ENCODE peak calls at places on chromosomes 5 and 9, in five cellular contexts. One of them, this sample, is unnamed.

GRCh38 chr9:137972988-137973470 is 95.4 kb downstream of the CACNA1B start:
- DNase-seq in activated CD4-positive, alpha-beta T cell treated with anti-CD3 and anti-CD28 coated beads, Interleukin-2, amount 50 U/mL, for 1 hour: no peak
- DNase-seq in NCI-H1092 treated with DMSO at 0.1 percent for 48 hours: no peak
- DNase-seq in NCI-H1417: no peak
- DNase-seq in activated CD8-positive, alpha-beta memory T cell treated with anti-CD3 and anti-CD28 coated beads, Interleukin-2, amount 50 U/mL, for 4 hours: no peak
- DNase-seq in this sample: no peak

GRCh38 chr9:137286980-137287383 is 9.5 kb downstream of the TOR4A start:
- DNase-seq in activated CD8-positive, alpha-beta memory T cell treated with anti-CD3 and anti-CD28 coated beads, Interleukin-2, amount 50 U/mL, for 4 hours: peak; percentile 29
- DNase-seq in activated CD4-positive, alpha-beta T cell treated with anti-CD3 and anti-CD28 coated beads, Interleukin-2, amount 50 U/mL, for 1 hour: no peak
- DNase-seq in NCI-H1092 treated with DMSO at 0.1 percent for 48 hours: peak; percentile 30
- DNase-seq in NCI-H1417: peak; percentile 71
- DNase-seq in this sample: no peak

GRCh38 chr5:1737790-1738405 is 61.7 kb downstream of the MRPL36 start:
- DNase-seq in activated CD4-positive, alpha-beta T cell treated with anti-CD3 and anti-CD28 coated beads, Interleukin-2, amount 50 U/mL, for 1 hour: peak; percentile 39
- DNase-seq in activated CD8-positive, alpha-beta memory T cell treated with anti-CD3 and anti-CD28 coated beads, Interleukin-2, amount 50 U/mL, for 4 hours: peak; percentile 40
- DNase-seq in NCI-H1092 treated with DMSO at 0.1 percent for 48 hours: no peak
- DNase-seq in NCI-H1417: peak; percentile 42
- DNase-seq in this sample: no peak

GRCh38 chr9:81213456-81213855 is 475.9 kb downstream of the TLE1 start:
- DNase-seq in activated CD4-positive, alpha-beta T cell treated with anti-CD3 and anti-CD28 coated beads, Interleukin-2, amount 50 U/mL, for 1 hour: no peak
- DNase-seq in NCI-H1417: no peak
- DNase-seq in activated CD8-positive, alpha-beta memory T cell treated with anti-CD3 and anti-CD28 coated beads, Interleukin-2, amount 50 U/mL, for 4 hours: no peak
- DNase-seq in NCI-H1092 treated with DMSO at 0.1 percent for 48 hours: no peak
- DNase-seq in this sample: no peak

GRCh38 chr9:121651295-121652036 is at the start of gene DAB2IP:
- DNase-seq in activated CD4-positive, alpha-beta T cell treated with anti-CD3 and anti-CD28 coated beads, Interleukin-2, amount 50 U/mL, for 1 hour: no peak
- DNase-seq in activated CD8-positive, alpha-beta memory T cell treated with anti-CD3 and anti-CD28 coated beads, Interleukin-2, amount 50 U/mL, for 4 hours: no peak
- DNase-seq in NCI-H1417: peak; percentile 85
- DNase-seq in NCI-H1092 treated with DMSO at 0.1 percent for 48 hours: peak; percentile 49
- DNase-seq in this sample: peak; percentile 41

GRCh38 chr5:54655761-54656160 is 138.2 kb downstream of the SNX18 start:
- DNase-seq in NCI-H1092 treated with DMSO at 0.1 percent for 48 hours: no peak
- DNase-seq in activated CD8-positive, alpha-beta memory T cell treated with anti-CD3 and anti-CD28 coated beads, Interleukin-2, amount 50 U/mL, for 4 hours: no peak
- DNase-seq in NCI-H1417: no peak
- DNase-seq in activated CD4-positive, alpha-beta T cell treated with anti-CD3 and anti-CD28 coated beads, Interleukin-2, amount 50 U/mL, for 1 hour: no peak
- DNase-seq in this sample: no peak

GRCh38 chr5:123035950-123036390 is 555 bp downstream of the PPIC start:
- DNase-seq in NCI-H1417: peak; percentile 58
- DNase-seq in activated CD8-positive, alpha-beta memory T cell treated with anti-CD3 and anti-CD28 coated beads, Interleukin-2, amount 50 U/mL, for 4 hours: no peak
- DNase-seq in activated CD4-positive, alpha-beta T cell treated with anti-CD3 and anti-CD28 coated beads, Interleukin-2, amount 50 U/mL, for 1 hour: no peak
- DNase-seq in NCI-H1092 treated with DMSO at 0.1 percent for 48 hours: no peak
- DNase-seq in this sample: no peak

GRCh38 chr9:113381909-113382411 is 5.2 kb upstream of the HDHD3 start:
- DNase-seq in activated CD8-positive, alpha-beta memory T cell treated with anti-CD3 and anti-CD28 coated beads, Interleukin-2, amount 50 U/mL, for 4 hours: no peak
- DNase-seq in activated CD4-positive, alpha-beta T cell treated with anti-CD3 and anti-CD28 coated beads, Interleukin-2, amount 50 U/mL, for 1 hour: no peak
- DNase-seq in NCI-H1092 treated with DMSO at 0.1 percent for 48 hours: no peak
- DNase-seq in NCI-H1417: no peak
- DNase-seq in this sample: no peak

GRCh38 chr5:1642621-1643061 is 118.9 kb upstream of the LPCAT1 start:
- DNase-seq in NCI-H1092 treated with DMSO at 0.1 percent for 48 hours: no peak
- DNase-seq in activated CD8-positive, alpha-beta memory T cell treated with anti-CD3 and anti-CD28 coated beads, Interleukin-2, amount 50 U/mL, for 4 hours: no peak
- DNase-seq in NCI-H1417: no peak
- DNase-seq in activated CD4-positive, alpha-beta T cell treated with anti-CD3 and anti-CD28 coated beads, Interleukin-2, amount 50 U/mL, for 1 hour: no peak
- DNase-seq in this sample: no peak

GRCh38 chr5:58149750-58150149 is 310.1 kb downstream of the PLK2 start:
- DNase-seq in activated CD4-positive, alpha-beta T cell treated with anti-CD3 and anti-CD28 coated beads, Interleukin-2, amount 50 U/mL, for 1 hour: no peak
- DNase-seq in NCI-H1092 treated with DMSO at 0.1 percent for 48 hours: no peak
- DNase-seq in activated CD8-positive, alpha-beta memory T cell treated with anti-CD3 and anti-CD28 coated beads, Interleukin-2, amount 50 U/mL, for 4 hours: no peak
- DNase-seq in NCI-H1417: no peak
- DNase-seq in this sample: no peak

GRCh38 chr9:91119679-91120078 is 242.0 kb downstream of the AUH start:
- DNase-seq in NCI-H1092 treated with DMSO at 0.1 percent for 48 hours: no peak
- DNase-seq in NCI-H1417: no peak
- DNase-seq in activated CD4-positive, alpha-beta T cell treated with anti-CD3 and anti-CD28 coated beads, Interleukin-2, amount 50 U/mL, for 1 hour: no peak
- DNase-seq in activated CD8-positive, alpha-beta memory T cell treated with anti-CD3 and anti-CD28 coated beads, Interleukin-2, amount 50 U/mL, for 4 hours: no peak
- DNase-seq in this sample: no peak

GRCh38 chr9:6354072-6354686 is 26.0 kb downstream of the TPD52L3 start:
- DNase-seq in activated CD4-positive, alpha-beta T cell treated with anti-CD3 and anti-CD28 coated beads, Interleukin-2, amount 50 U/mL, for 1 hour: no peak
- DNase-seq in activated CD8-positive, alpha-beta memory T cell treated with anti-CD3 and anti-CD28 coated beads, Interleukin-2, amount 50 U/mL, for 4 hours: no peak
- DNase-seq in NCI-H1417: peak; percentile 67
- DNase-seq in NCI-H1092 treated with DMSO at 0.1 percent for 48 hours: peak; percentile 79
- DNase-seq in this sample: peak; percentile 16

GRCh38 chr5:55582256-55582655 is 47.5 kb upstream of the PLPP1 start:
- DNase-seq in activated CD8-positive, alpha-beta memory T cell treated with anti-CD3 and anti-CD28 coated beads, Interleukin-2, amount 50 U/mL, for 4 hours: no peak
- DNase-seq in activated CD4-positive, alpha-beta T cell treated with anti-CD3 and anti-CD28 coated beads, Interleukin-2, amount 50 U/mL, for 1 hour: no peak
- DNase-seq in NCI-H1417: no peak
- DNase-seq in NCI-H1092 treated with DMSO at 0.1 percent for 48 hours: no peak
- DNase-seq in this sample: no peak

GRCh38 chr5:139658928-139659667 is 10.9 kb downstream of the CXXC5 start:
- DNase-seq in NCI-H1417: no peak
- DNase-seq in NCI-H1092 treated with DMSO at 0.1 percent for 48 hours: no peak
- DNase-seq in activated CD8-positive, alpha-beta memory T cell treated with anti-CD3 and anti-CD28 coated beads, Interleukin-2, amount 50 U/mL, for 4 hours: no peak
- DNase-seq in activated CD4-positive, alpha-beta T cell treated with anti-CD3 and anti-CD28 coated beads, Interleukin-2, amount 50 U/mL, for 1 hour: no peak
- DNase-seq in this sample: no peak

GRCh38 chr5:109876941-109877669 is 187.4 kb downstream of the MAN2A1 start:
- DNase-seq in activated CD4-positive, alpha-beta T cell treated with anti-CD3 and anti-CD28 coated beads, Interleukin-2, amount 50 U/mL, for 1 hour: no peak
- DNase-seq in NCI-H1092 treated with DMSO at 0.1 percent for 48 hours: no peak
- DNase-seq in NCI-H1417: no peak
- DNase-seq in activated CD8-positive, alpha-beta memory T cell treated with anti-CD3 and anti-CD28 coated beads, Interleukin-2, amount 50 U/mL, for 4 hours: no peak
- DNase-seq in this sample: no peak

GRCh38 chr5:147727200-147727599 is 55.3 kb downstream of the JAKMIP2 start:
- DNase-seq in NCI-H1092 treated with DMSO at 0.1 percent for 48 hours: no peak
- DNase-seq in activated CD4-positive, alpha-beta T cell treated with anti-CD3 and anti-CD28 coated beads, Interleukin-2, amount 50 U/mL, for 1 hour: no peak
- DNase-seq in activated CD8-positive, alpha-beta memory T cell treated with anti-CD3 and anti-CD28 coated beads, Interleukin-2, amount 50 U/mL, for 4 hours: no peak
- DNase-seq in NCI-H1417: no peak
- DNase-seq in this sample: no peak

GRCh38 chr9:129763235-129763917 is 10.5 kb upstream of the PTGES start:
- DNase-seq in NCI-H1417: no peak
- DNase-seq in activated CD8-positive, alpha-beta memory T cell treated with anti-CD3 and anti-CD28 coated beads, Interleukin-2, amount 50 U/mL, for 4 hours: no peak
- DNase-seq in NCI-H1092 treated with DMSO at 0.1 percent for 48 hours: no peak
- DNase-seq in activated CD4-positive, alpha-beta T cell treated with anti-CD3 and anti-CD28 coated beads, Interleukin-2, amount 50 U/mL, for 1 hour: no peak
- DNase-seq in this sample: no peak